ENCODE peak calls at places on chromosome 7, in ten cellular contexts. One of them, this sample, is unnamed.
A peak's percentile ranks its signal among the peaks of the same experiment; 100 is the strongest.

GRCh38 chr7:12281026-12281425 is 69.9 kb downstream of the TMEM106B start:
- DNase-seq in AG09319: no peak
- DNase-seq in A673: no peak
- DNase-seq in AG04450: no peak
- DNase-seq in astrocyte of the spinal cord: no peak
- DNase-seq in pancreas: no peak
- DNase-seq in left ventricle myocardium inferior: no peak
- DNase-seq in H9: no peak
- DNase-seq in lower lobe of right lung: no peak
- DNase-seq in Calu3: no peak
- DNase-seq in this sample: no peak

GRCh38 chr7:24572014-24572413 is 1.2 kb upstream of the PALS2 start:
- DNase-seq in A673: no peak
- DNase-seq in H9: no peak
- DNase-seq in astrocyte of the spinal cord: no peak
- DNase-seq in left ventricle myocardium inferior: no peak
- DNase-seq in AG04450: no peak
- DNase-seq in AG09319: no peak
- DNase-seq in pancreas: no peak
- DNase-seq in Calu3: no peak
- DNase-seq in lower lobe of right lung: no peak
- DNase-seq in this sample: no peak

GRCh38 chr7:82677493-82677892 is 233.9 kb upstream of the CACNA2D1 start:
- DNase-seq in astrocyte of the spinal cord: no peak
- DNase-seq in AG04450: no peak
- DNase-seq in AG09319: no peak
- DNase-seq in A673: peak; percentile 31
- DNase-seq in Calu3: no peak
- DNase-seq in H9: no peak
- DNase-seq in left ventricle myocardium inferior: no peak
- DNase-seq in pancreas: no peak
- DNase-seq in lower lobe of right lung: no peak
- DNase-seq in this sample: no peak

GRCh38 chr7:128710391-128710930 is 28.7 kb upstream of the CALU start:
- DNase-seq in left ventricle myocardium inferior: no peak
- DNase-seq in AG09319: peak; percentile 8
- DNase-seq in H9: no peak
- DNase-seq in astrocyte of the spinal cord: no peak
- DNase-seq in pancreas: no peak
- DNase-seq in AG04450: no peak
- DNase-seq in lower lobe of right lung: no peak
- DNase-seq in Calu3: no peak
- DNase-seq in A673: no peak
- DNase-seq in this sample: no peak

GRCh38 chr7:135320277-135320676 is 86.6 kb downstream of the STRA8 start:
- DNase-seq in AG09319: peak; percentile 27
- DNase-seq in pancreas: peak; percentile 93
- DNase-seq in left ventricle myocardium inferior: peak; percentile 81
- DNase-seq in H9: no peak
- DNase-seq in Calu3: peak; percentile 77
- DNase-seq in astrocyte of the spinal cord: peak; percentile 93
- DNase-seq in AG04450: peak; percentile 58
- DNase-seq in lower lobe of right lung: peak; percentile 63
- DNase-seq in A673: peak; percentile 38
- DNase-seq in this sample: no peak

GRCh38 chr7:90896458-90896857 is 300.3 kb downstream of the CDK14 start:
- DNase-seq in pancreas: no peak
- DNase-seq in AG04450: no peak
- DNase-seq in astrocyte of the spinal cord: no peak
- DNase-seq in H9: no peak
- DNase-seq in Calu3: no peak
- DNase-seq in A673: no peak
- DNase-seq in AG09319: no peak
- DNase-seq in left ventricle myocardium inferior: no peak
- DNase-seq in lower lobe of right lung: no peak
- DNase-seq in this sample: no peak

GRCh38 chr7:70972693-70973092 is 159.3 kb upstream of the GALNT17 start:
- DNase-seq in pancreas: no peak
- DNase-seq in left ventricle myocardium inferior: no peak
- DNase-seq in lower lobe of right lung: no peak
- DNase-seq in AG09319: no peak
- DNase-seq in astrocyte of the spinal cord: no peak
- DNase-seq in A673: no peak
- DNase-seq in Calu3: no peak
- DNase-seq in H9: no peak
- DNase-seq in AG04450: no peak
- DNase-seq in this sample: no peak

GRCh38 chr7:32179567-32179966 is 109.4 kb upstream of the PDE1C start:
- DNase-seq in left ventricle myocardium inferior: no peak
- DNase-seq in AG09319: no peak
- DNase-seq in pancreas: no peak
- DNase-seq in astrocyte of the spinal cord: no peak
- DNase-seq in H9: no peak
- DNase-seq in AG04450: no peak
- DNase-seq in lower lobe of right lung: no peak
- DNase-seq in Calu3: no peak
- DNase-seq in A673: no peak
- DNase-seq in this sample: no peak

GRCh38 chr7:1144269-1144771 is 15.7 kb downstream of the ZFAND2A start:
- DNase-seq in Calu3: no peak
- DNase-seq in A673: peak; percentile 47
- DNase-seq in pancreas: no peak
- DNase-seq in astrocyte of the spinal cord: peak; percentile 19
- DNase-seq in left ventricle myocardium inferior: peak; percentile 50
- DNase-seq in lower lobe of right lung: peak; percentile 49
- DNase-seq in H9: no peak
- DNase-seq in AG09319: no peak
- DNase-seq in AG04450: no peak
- DNase-seq in this sample: no peak

GRCh38 chr7:16344927-16345326 is 76.4 kb downstream of the CRPPA start:
- DNase-seq in pancreas: no peak
- DNase-seq in H9: no peak
- DNase-seq in AG09319: no peak
- DNase-seq in AG04450: no peak
- DNase-seq in astrocyte of the spinal cord: no peak
- DNase-seq in Calu3: no peak
- DNase-seq in lower lobe of right lung: no peak
- DNase-seq in A673: no peak
- DNase-seq in left ventricle myocardium inferior: no peak
- DNase-seq in this sample: no peak

GRCh38 chr7:130383187-130383980 is 3.1 kb downstream of the CPA1 start:
- DNase-seq in Calu3: no peak
- DNase-seq in AG04450: no peak
- DNase-seq in H9: no peak
- DNase-seq in pancreas: peak; percentile 87
- DNase-seq in left ventricle myocardium inferior: no peak
- DNase-seq in AG09319: no peak
- DNase-seq in lower lobe of right lung: no peak
- DNase-seq in A673: no peak
- DNase-seq in astrocyte of the spinal cord: no peak
- DNase-seq in this sample: no peak

GRCh38 chr7:130380861-130381455 is 664 bp downstream of the CPA1 start:
- DNase-seq in A673: no peak
- DNase-seq in AG09319: no peak
- DNase-seq in lower lobe of right lung: no peak
- DNase-seq in Calu3: no peak
- DNase-seq in pancreas: peak; percentile 85
- DNase-seq in left ventricle myocardium inferior: no peak
- DNase-seq in H9: no peak
- DNase-seq in AG04450: no peak
- DNase-seq in astrocyte of the spinal cord: no peak
- DNase-seq in this sample: no peak

GRCh38 chr7:130380121-130380860 is at the start of gene CPA1:
- DNase-seq in A673: no peak
- DNase-seq in H9: no peak
- DNase-seq in astrocyte of the spinal cord: no peak
- DNase-seq in AG04450: no peak
- DNase-seq in Calu3: no peak
- DNase-seq in left ventricle myocardium inferior: no peak
- DNase-seq in pancreas: peak; percentile 97
- DNase-seq in AG09319: no peak
- DNase-seq in lower lobe of right lung: no peak
- DNase-seq in this sample: no peak

GRCh38 chr7:130379551-130380120 is 658 bp upstream of the CPA1 start:
- DNase-seq in pancreas: peak; percentile 88
- DNase-seq in left ventricle myocardium inferior: no peak
- DNase-seq in lower lobe of right lung: no peak
- DNase-seq in H9: no peak
- DNase-seq in AG09319: no peak
- DNase-seq in astrocyte of the spinal cord: no peak
- DNase-seq in Calu3: no peak
- DNase-seq in A673: no peak
- DNase-seq in AG04450: no peak
- DNase-seq in this sample: no peak

DNA sequence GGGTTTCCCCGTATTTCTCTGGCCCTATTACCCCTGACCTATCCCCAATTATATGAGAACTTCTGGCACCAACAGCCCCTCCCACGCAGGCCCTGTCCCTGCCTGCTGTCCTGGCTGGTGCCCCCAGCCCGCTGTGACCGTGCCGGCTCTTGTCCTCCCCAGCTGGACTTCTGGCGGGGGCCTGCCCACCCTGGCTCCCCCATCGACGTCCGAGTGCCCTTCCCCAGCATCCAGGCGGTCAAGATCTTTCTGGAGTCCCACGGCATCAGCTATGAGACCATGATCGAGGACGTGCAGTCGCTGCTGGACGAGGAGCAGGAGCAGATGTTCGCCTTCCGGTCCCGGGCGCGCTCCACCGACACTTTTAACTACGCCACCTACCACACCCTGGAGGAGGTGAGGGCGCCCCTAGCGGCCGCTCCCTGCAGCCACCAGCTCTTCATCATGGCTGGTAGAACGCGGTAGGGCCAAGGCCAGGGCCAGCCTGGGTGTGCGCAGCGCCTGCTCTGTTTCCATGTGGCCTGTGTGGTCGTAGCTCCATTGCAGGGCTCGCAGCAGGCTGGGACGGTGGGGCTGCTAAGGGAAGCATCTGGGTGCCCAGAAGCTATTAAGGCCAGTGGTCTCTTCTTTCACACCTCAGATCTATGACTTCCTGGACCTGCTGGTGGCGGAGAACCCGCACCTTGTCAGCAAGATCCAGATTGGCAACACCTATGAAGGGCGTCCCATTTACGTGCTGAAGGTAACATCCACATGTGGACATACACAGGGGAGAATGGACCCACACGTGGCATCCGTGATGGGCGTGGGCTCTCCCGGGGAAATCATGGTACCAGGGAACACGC is 1.4 kb downstream of the CPA1 start:
- DNase-seq in left ventricle myocardium inferior: no peak
- DNase-seq in pancreas: peak; percentile 95
- DNase-seq in A673: no peak
- DNase-seq in AG04450: no peak
- DNase-seq in astrocyte of the spinal cord: no peak
- DNase-seq in H9: peak; percentile 91
- DNase-seq in Calu3: no peak
- DNase-seq in lower lobe of right lung: no peak
- DNase-seq in AG09319: no peak
- DNase-seq in this sample: no peak
- TF ChIP-seq CTCF in left ventricle myocardium inferior: peak; percentile 20
- TF ChIP-seq CTCF in pancreas: peak; percentile 65
- TF ChIP-seq CTCF in A673: no peak
- TF ChIP-seq CTCF in AG04450: no peak
- TF ChIP-seq CTCF in astrocyte of the spinal cord: peak; percentile 28
- TF ChIP-seq CTCF in H9: peak; percentile 79
- TF ChIP-seq CTCF in Calu3: no peak
- TF ChIP-seq CTCF in lower lobe of right lung: no peak
- TF ChIP-seq CTCF in AG09319: no peak
- TF ChIP-seq CTCF in this sample: no peak

DNA sequence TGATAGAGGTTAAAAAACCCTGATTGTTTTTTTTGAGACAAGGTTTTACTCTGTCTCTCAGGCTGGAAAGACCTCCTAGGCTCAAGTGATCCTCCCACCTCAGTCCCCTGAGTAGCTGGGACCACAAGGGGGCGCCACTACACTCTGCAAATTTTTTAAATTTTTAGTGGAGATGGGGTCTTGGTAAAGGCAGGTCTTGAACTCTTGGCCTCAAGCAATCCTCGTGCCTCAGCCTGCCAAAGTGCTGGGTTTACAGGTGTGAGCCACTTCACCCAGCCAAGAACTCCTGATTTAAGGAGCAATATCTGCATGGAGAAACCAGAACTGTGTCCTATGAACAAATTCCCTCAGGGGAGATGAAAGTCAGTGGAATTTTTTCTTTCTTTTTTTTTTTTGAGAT is 7.3 kb upstream of the KLHDC10 start:
- DNase-seq in Calu3: peak; percentile 60
- DNase-seq in left ventricle myocardium inferior: no peak
- DNase-seq in AG04450: no peak
- DNase-seq in pancreas: no peak
- DNase-seq in A673: peak; percentile 78
- DNase-seq in lower lobe of right lung: peak; percentile 67
- DNase-seq in astrocyte of the spinal cord: peak; percentile 42
- DNase-seq in H9: peak; percentile 76
- DNase-seq in AG09319: no peak
- DNase-seq in this sample: peak; percentile 81
- TF ChIP-seq CTCF in Calu3: peak; percentile 51
- TF ChIP-seq CTCF in left ventricle myocardium inferior: peak; percentile 71
- TF ChIP-seq CTCF in AG04450: peak; percentile 76
- TF ChIP-seq CTCF in pancreas: peak; percentile 76
- TF ChIP-seq CTCF in A673: peak; percentile 91
- TF ChIP-seq CTCF in lower lobe of right lung: peak; percentile 75
- TF ChIP-seq CTCF in astrocyte of the spinal cord: peak; percentile 91
- TF ChIP-seq CTCF in H9: peak; percentile 96
- TF ChIP-seq CTCF in AG09319: peak; percentile 75
- TF ChIP-seq CTCF in this sample: peak; percentile 82

DNA sequence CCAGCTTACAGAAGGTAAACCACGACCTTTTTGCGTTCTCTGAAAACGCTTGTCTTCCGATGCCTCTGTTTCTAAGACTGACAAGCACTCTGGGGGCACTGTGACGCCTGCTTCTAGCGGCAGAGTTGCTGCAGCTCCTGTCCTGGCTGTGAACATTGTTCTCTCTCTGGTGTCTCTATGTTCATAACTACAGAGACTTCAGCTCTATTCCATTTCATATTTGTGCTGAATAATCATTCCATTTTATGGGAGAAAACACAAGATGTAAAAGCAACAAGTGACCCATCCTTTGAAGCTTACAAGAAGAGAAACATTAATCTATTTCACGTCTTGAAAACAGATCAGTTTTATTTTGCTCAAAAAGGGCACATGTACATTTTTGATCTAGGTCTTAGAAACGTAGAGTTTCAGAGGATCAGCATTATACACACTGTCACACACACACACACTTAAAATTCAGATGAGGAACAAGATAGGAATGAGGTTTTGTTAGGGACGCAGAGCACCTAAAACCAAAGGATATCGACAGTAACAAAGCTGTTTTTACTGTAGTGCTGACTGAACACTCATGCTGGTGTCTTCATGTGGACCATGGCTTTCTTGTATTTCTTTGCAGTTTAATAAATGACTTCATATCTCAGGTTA is 3.0 kb downstream of the IKZF1 start:
- DNase-seq in pancreas: no peak
- DNase-seq in Calu3: no peak
- DNase-seq in AG09319: no peak
- DNase-seq in astrocyte of the spinal cord: no peak
- DNase-seq in AG04450: no peak
- DNase-seq in H9: no peak
- DNase-seq in A673: no peak
- DNase-seq in left ventricle myocardium inferior: no peak
- DNase-seq in lower lobe of right lung: no peak
- DNase-seq in this sample: no peak
- TF ChIP-seq CTCF in pancreas: no peak
- TF ChIP-seq CTCF in Calu3: no peak
- TF ChIP-seq CTCF in AG09319: no peak
- TF ChIP-seq CTCF in astrocyte of the spinal cord: no peak
- TF ChIP-seq CTCF in AG04450: no peak
- TF ChIP-seq CTCF in H9: no peak
- TF ChIP-seq CTCF in A673: no peak
- TF ChIP-seq CTCF in left ventricle myocardium inferior: no peak
- TF ChIP-seq CTCF in lower lobe of right lung: no peak
- TF ChIP-seq CTCF in this sample: no peak

GRCh38 chr7:123749537-123749857 is 694 bp upstream of the WASL start:
- DNase-seq in H9: no peak
- DNase-seq in astrocyte of the spinal cord: no peak
- DNase-seq in AG09319: no peak
- DNase-seq in Calu3: no peak
- DNase-seq in A673: no peak
- DNase-seq in AG04450: peak; percentile 24
- DNase-seq in lower lobe of right lung: peak; percentile 60
- DNase-seq in left ventricle myocardium inferior: no peak
- DNase-seq in pancreas: no peak
- DNase-seq in this sample: no peak
- TF ChIP-seq CTCF in H9: peak; percentile 25
- TF ChIP-seq CTCF in astrocyte of the spinal cord: peak; percentile 11
- TF ChIP-seq CTCF in AG09319: no peak
- TF ChIP-seq CTCF in Calu3: no peak
- TF ChIP-seq CTCF in A673: peak; percentile 32
- TF ChIP-seq CTCF in AG04450: peak; percentile 20
- TF ChIP-seq CTCF in lower lobe of right lung: no peak
- TF ChIP-seq CTCF in left ventricle myocardium inferior: peak; percentile 41
- TF ChIP-seq CTCF in pancreas: no peak
- TF ChIP-seq CTCF in this sample: no peak

This sample was measured in endothelial cell.